ENCODE peak calls at places on chromosomes 12 and 14, in six cellular contexts. One of them, this sample, is unnamed.

GRCh38 chr14:75636100-75636692 is 24.5 kb downstream of the ERG28 start:
- DNase-seq in endothelial cell of umbilical vein: no peak
- DNase-seq in sigmoid colon: no peak
- DNase-seq in stomach: no peak
- DNase-seq in GM12891: no peak
- DNase-seq in prostate gland: no peak
- DNase-seq in this sample: no peak

GRCh38 chr14:69299286-69300035 is 39.5 kb downstream of the GALNT16 start:
- DNase-seq in endothelial cell of umbilical vein: no peak
- DNase-seq in sigmoid colon: no peak
- DNase-seq in stomach: no peak
- DNase-seq in GM12891: no peak
- DNase-seq in prostate gland: no peak
- DNase-seq in this sample: no peak

GRCh38 chr12:74514098-74514872 is 23.4 kb upstream of the ATXN7L3B start:
- DNase-seq in endothelial cell of umbilical vein: no peak
- DNase-seq in sigmoid colon: no peak
- DNase-seq in stomach: no peak
- DNase-seq in GM12891: no peak
- DNase-seq in prostate gland: no peak
- DNase-seq in this sample: no peak

GRCh38 chr12:51368640-51369517 is 22.3 kb downstream of the GALNT6 start:
- DNase-seq in endothelial cell of umbilical vein: peak
- DNase-seq in sigmoid colon: no peak
- DNase-seq in stomach: peak
- DNase-seq in GM12891: peak
- DNase-seq in prostate gland: peak
- DNase-seq in this sample: peak

GRCh38 chr12:91687052-91688017 is 458.3 kb downstream of the BTG1 start:
- DNase-seq in endothelial cell of umbilical vein: no peak
- DNase-seq in sigmoid colon: no peak
- DNase-seq in stomach: no peak
- DNase-seq in GM12891: no peak
- DNase-seq in prostate gland: no peak
- DNase-seq in this sample: no peak

GRCh38 chr12:98328467-98328866 is 186.9 kb upstream of the TMPO start:
- DNase-seq in endothelial cell of umbilical vein: no peak
- DNase-seq in sigmoid colon: no peak
- DNase-seq in stomach: no peak
- DNase-seq in GM12891: no peak
- DNase-seq in prostate gland: no peak
- DNase-seq in this sample: no peak

GRCh38 chr12:97778111-97778510 is 315.5 kb downstream of the RMST start:
- DNase-seq in endothelial cell of umbilical vein: no peak
- DNase-seq in sigmoid colon: no peak
- DNase-seq in stomach: no peak
- DNase-seq in GM12891: no peak
- DNase-seq in prostate gland: no peak
- DNase-seq in this sample: no peak

GRCh38 chr12:126676426-126676825 is 1590.5 kb upstream of the TMEM132C start:
- DNase-seq in endothelial cell of umbilical vein: no peak
- DNase-seq in sigmoid colon: no peak
- DNase-seq in stomach: no peak
- DNase-seq in GM12891: no peak
- DNase-seq in prostate gland: no peak
- DNase-seq in this sample: no peak

GRCh38 chr12:6928703-6929407 is 1.1 kb downstream of the ATN1 start:
- DNase-seq in endothelial cell of umbilical vein: no peak
- DNase-seq in sigmoid colon: no peak
- DNase-seq in stomach: no peak
- DNase-seq in GM12891: no peak
- DNase-seq in prostate gland: no peak
- DNase-seq in this sample: no peak

GRCh38 chr12:41739066-41739465 is 405.6 kb downstream of the GXYLT1 start:
- DNase-seq in endothelial cell of umbilical vein: no peak
- DNase-seq in sigmoid colon: no peak
- DNase-seq in stomach: no peak
- DNase-seq in GM12891: no peak
- DNase-seq in prostate gland: no peak
- DNase-seq in this sample: no peak

GRCh38 chr14:32078794-32079663 is 1.9 kb downstream of the ARHGAP5 start:
- DNase-seq in endothelial cell of umbilical vein: peak
- DNase-seq in sigmoid colon: no peak
- DNase-seq in stomach: no peak
- DNase-seq in GM12891: no peak
- DNase-seq in prostate gland: no peak
- DNase-seq in this sample: no peak

GRCh38 chr14:67857778-67858350 is 38.3 kb downstream of the RAD51B start:
- DNase-seq in endothelial cell of umbilical vein: no peak
- DNase-seq in sigmoid colon: peak
- DNase-seq in stomach: no peak
- DNase-seq in GM12891: no peak
- DNase-seq in prostate gland: peak
- DNase-seq in this sample: no peak

GRCh38 chr12:124044809-124045321 is 71.8 kb downstream of the ZNF664 start:
- DNase-seq in endothelial cell of umbilical vein: no peak
- DNase-seq in sigmoid colon: no peak
- DNase-seq in stomach: no peak
- DNase-seq in GM12891: no peak
- DNase-seq in prostate gland: no peak
- DNase-seq in this sample: no peak

GRCh38 chr12:49791700-49792099 is 36.5 kb downstream of the NCKAP5L start:
- DNase-seq in endothelial cell of umbilical vein: no peak
- DNase-seq in sigmoid colon: no peak
- DNase-seq in stomach: no peak
- DNase-seq in GM12891: no peak
- DNase-seq in prostate gland: no peak
- DNase-seq in this sample: no peak

GRCh38 chr12:57012600-57013465 is 3.5 kb downstream of the TAC3 start:
- DNase-seq in endothelial cell of umbilical vein: no peak
- DNase-seq in sigmoid colon: peak
- DNase-seq in stomach: no peak
- DNase-seq in GM12891: peak
- DNase-seq in prostate gland: no peak
- DNase-seq in this sample: no peak

GRCh38 chr14:73633517-73634332 is 11.1 kb upstream of the DNAL1 start:
- DNase-seq in endothelial cell of umbilical vein: peak
- DNase-seq in sigmoid colon: peak
- DNase-seq in stomach: peak
- DNase-seq in GM12891: peak
- DNase-seq in prostate gland: peak
- DNase-seq in this sample: peak

GRCh38 chr14:71942904-71943694 is 10.9 kb downstream of the RGS6 start:
- DNase-seq in endothelial cell of umbilical vein: no peak
- DNase-seq in sigmoid colon: no peak
- DNase-seq in stomach: no peak
- DNase-seq in GM12891: no peak
- DNase-seq in prostate gland: no peak
- DNase-seq in this sample: no peak

GRCh38 chr12:96255077-96255476 is 60.9 kb downstream of the ELK3 start:
- DNase-seq in endothelial cell of umbilical vein: peak
- DNase-seq in sigmoid colon: peak
- DNase-seq in stomach: no peak
- DNase-seq in GM12891: no peak
- DNase-seq in prostate gland: no peak
- DNase-seq in this sample: no peak

GRCh38 chr12:48000878-48001321 is 3.4 kb downstream of the COL2A1 start:
- DNase-seq in endothelial cell of umbilical vein: peak
- DNase-seq in sigmoid colon: peak
- DNase-seq in stomach: no peak
- DNase-seq in GM12891: no peak
- DNase-seq in prostate gland: no peak
- DNase-seq in this sample: no peak

GRCh38 chr12:108282160-108282559 is 57.0 kb downstream of the CMKLR1 start:
- DNase-seq in endothelial cell of umbilical vein: no peak
- DNase-seq in sigmoid colon: no peak
- DNase-seq in stomach: no peak
- DNase-seq in GM12891: no peak
- DNase-seq in prostate gland: no peak
- DNase-seq in this sample: no peak

GRCh38 chr14:71139058-71139946 is 232.0 kb downstream of the PCNX1 start:
- DNase-seq in endothelial cell of umbilical vein: peak
- DNase-seq in sigmoid colon: no peak
- DNase-seq in stomach: peak
- DNase-seq in GM12891: peak
- DNase-seq in prostate gland: peak
- DNase-seq in this sample: peak

GRCh38 chr12:3712209-3712992 is 40.5 kb downstream of the CRACR2A start:
- DNase-seq in endothelial cell of umbilical vein: no peak
- DNase-seq in sigmoid colon: no peak
- DNase-seq in stomach: no peak
- DNase-seq in GM12891: no peak
- DNase-seq in prostate gland: no peak
- DNase-seq in this sample: no peak

GRCh38 chr12:12128665-12129064 is 57.9 kb downstream of the BCL2L14 start:
- DNase-seq in endothelial cell of umbilical vein: no peak
- DNase-seq in sigmoid colon: no peak
- DNase-seq in stomach: no peak
- DNase-seq in GM12891: no peak
- DNase-seq in prostate gland: no peak
- DNase-seq in this sample: no peak

GRCh38 chr12:111597731-111598636 is 1.1 kb downstream of the ATXN2 start:
- DNase-seq in endothelial cell of umbilical vein: peak
- DNase-seq in sigmoid colon: peak
- DNase-seq in stomach: peak
- DNase-seq in GM12891: peak
- DNase-seq in prostate gland: peak
- DNase-seq in this sample: peak

GRCh38 chr12:131831021-131831571 is 2.9 kb downstream of the MMP17 start:
- DNase-seq in endothelial cell of umbilical vein: no peak
- DNase-seq in sigmoid colon: peak
- DNase-seq in stomach: no peak
- DNase-seq in GM12891: no peak
- DNase-seq in prostate gland: no peak
- DNase-seq in this sample: no peak

GRCh38 chr12:5329118-5329517 is 102.8 kb upstream of the NTF3 start:
- DNase-seq in endothelial cell of umbilical vein: no peak
- DNase-seq in sigmoid colon: no peak
- DNase-seq in stomach: no peak
- DNase-seq in GM12891: no peak
- DNase-seq in prostate gland: no peak
- DNase-seq in this sample: no peak

GRCh38 chr14:102223682-102224081 is 81.3 kb downstream of the MOK start:
- DNase-seq in endothelial cell of umbilical vein: no peak
- DNase-seq in sigmoid colon: no peak
- DNase-seq in stomach: no peak
- DNase-seq in GM12891: no peak
- DNase-seq in prostate gland: no peak
- DNase-seq in this sample: no peak

GRCh38 chr12:68506619-68507018 is 104.1 kb upstream of the RAP1B start:
- DNase-seq in endothelial cell of umbilical vein: no peak
- DNase-seq in sigmoid colon: no peak
- DNase-seq in stomach: no peak
- DNase-seq in GM12891: no peak
- DNase-seq in prostate gland: no peak
- DNase-seq in this sample: no peak
- TF ChIP-seq POLR2AphosphoS5 in endothelial cell of umbilical vein: no peak
- TF ChIP-seq POLR2AphosphoS5 in sigmoid colon: no peak
- TF ChIP-seq POLR2AphosphoS5 in stomach: no peak
- TF ChIP-seq POLR2AphosphoS5 in GM12891: no peak
- TF ChIP-seq POLR2AphosphoS5 in prostate gland: no peak
- TF ChIP-seq POLR2AphosphoS5 in this sample: no peak

GRCh38 chr12:94571556-94571955 is 78.8 kb downstream of the TMCC3 start:
- DNase-seq in endothelial cell of umbilical vein: peak
- DNase-seq in sigmoid colon: no peak
- DNase-seq in stomach: peak
- DNase-seq in GM12891: no peak
- DNase-seq in prostate gland: no peak
- DNase-seq in this sample: no peak
- TF ChIP-seq POLR2AphosphoS5 in endothelial cell of umbilical vein: peak
- TF ChIP-seq POLR2AphosphoS5 in sigmoid colon: no peak
- TF ChIP-seq POLR2AphosphoS5 in stomach: no peak
- TF ChIP-seq POLR2AphosphoS5 in GM12891: no peak
- TF ChIP-seq POLR2AphosphoS5 in prostate gland: no peak
- TF ChIP-seq POLR2AphosphoS5 in this sample: no peak

DNA sequence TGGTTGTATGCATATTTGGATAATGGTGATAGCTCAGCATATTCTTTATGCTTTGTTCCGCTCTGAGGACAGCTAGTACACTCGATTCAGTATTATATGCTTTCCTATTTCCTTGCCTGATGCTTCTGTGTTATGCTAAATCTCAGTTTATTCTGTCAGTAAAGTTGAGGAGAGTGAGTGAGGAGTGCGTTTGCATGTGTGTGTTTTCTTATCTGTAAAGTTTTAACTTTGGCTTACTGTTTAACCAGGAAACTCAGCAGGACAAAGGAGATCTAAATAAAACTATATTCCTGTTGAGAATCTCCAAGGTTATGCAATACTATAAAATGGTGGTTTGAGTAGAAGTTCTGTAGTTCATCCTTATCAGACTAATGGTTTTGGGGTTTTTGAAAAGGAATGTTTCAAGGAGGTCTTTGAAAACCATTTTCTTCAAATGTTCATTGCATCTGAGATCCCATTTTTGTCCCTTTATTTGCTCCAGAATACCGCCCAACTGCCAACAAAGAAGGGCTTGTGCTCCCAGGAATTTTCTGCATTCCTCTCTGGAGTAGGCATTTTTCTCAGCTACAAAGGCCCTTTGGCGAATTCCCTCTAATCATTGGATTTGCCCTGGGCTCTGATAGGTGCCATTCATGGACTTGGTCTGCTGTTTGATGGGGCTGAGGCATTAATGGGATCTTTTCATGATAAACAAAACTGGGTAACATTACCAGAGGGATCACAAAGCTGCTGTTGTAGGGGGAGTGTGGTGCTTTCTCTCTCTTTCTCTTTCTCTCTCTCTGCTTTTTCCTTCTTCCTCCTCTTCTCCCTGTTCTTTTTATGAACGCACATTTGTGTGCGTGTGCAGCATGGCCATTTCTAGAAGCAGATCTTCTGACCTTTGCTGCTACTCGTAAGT is 71.7 kb downstream of the HMGA2 start:
- DNase-seq in endothelial cell of umbilical vein: no peak
- DNase-seq in sigmoid colon: no peak
- DNase-seq in stomach: no peak
- DNase-seq in GM12891: no peak
- DNase-seq in prostate gland: no peak
- DNase-seq in this sample: no peak
- TF ChIP-seq POLR2AphosphoS5 in endothelial cell of umbilical vein: no peak
- TF ChIP-seq POLR2AphosphoS5 in sigmoid colon: no peak
- TF ChIP-seq POLR2AphosphoS5 in stomach: no peak
- TF ChIP-seq POLR2AphosphoS5 in GM12891: no peak
- TF ChIP-seq POLR2AphosphoS5 in prostate gland: no peak
- TF ChIP-seq POLR2AphosphoS5 in this sample: no peak

DNA sequence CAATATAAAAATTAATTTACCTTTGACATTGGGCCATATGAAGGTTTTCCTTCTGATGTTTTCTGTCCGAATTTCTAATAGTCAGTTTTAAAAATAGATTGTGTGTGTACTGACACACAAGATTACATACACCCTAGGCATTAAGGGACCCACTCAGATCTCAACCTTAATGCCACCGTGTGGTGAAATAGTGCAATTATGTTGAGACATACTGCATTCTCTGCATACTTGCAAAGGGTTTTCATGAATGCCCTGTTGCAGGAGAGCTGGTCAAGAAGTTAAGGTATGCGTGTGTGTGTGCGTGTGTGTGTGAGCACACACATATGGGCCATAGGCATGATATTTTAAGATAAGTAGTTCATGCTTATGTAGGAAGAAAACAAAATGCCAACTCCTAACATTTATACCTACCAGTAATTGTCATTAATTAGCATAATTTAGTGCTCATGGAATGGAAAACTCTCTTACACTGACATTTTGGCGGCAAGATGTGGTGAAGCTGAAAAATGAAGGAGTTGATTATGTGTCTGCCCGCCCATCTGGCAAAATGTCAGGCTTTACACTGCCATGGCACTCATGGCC is 58.8 kb downstream of the PIK3C2G start:
- DNase-seq in endothelial cell of umbilical vein: peak
- DNase-seq in sigmoid colon: no peak
- DNase-seq in stomach: no peak
- DNase-seq in GM12891: no peak
- DNase-seq in prostate gland: no peak
- DNase-seq in this sample: no peak
- TF ChIP-seq POLR2AphosphoS5 in endothelial cell of umbilical vein: no peak
- TF ChIP-seq POLR2AphosphoS5 in sigmoid colon: no peak
- TF ChIP-seq POLR2AphosphoS5 in stomach: no peak
- TF ChIP-seq POLR2AphosphoS5 in GM12891: no peak
- TF ChIP-seq POLR2AphosphoS5 in prostate gland: no peak
- TF ChIP-seq POLR2AphosphoS5 in this sample: no peak